ENCODE peak calls at places on chromosomes 5 and 9, in four cellular contexts. Q, R, T and Y are unnamed samples.

GRCh38 chr5:146378981-146379380 is 40.3 kb downstream of the POU4F3 start:
- DNase-seq in T (no peak), R (no peak), Q (no peak), Y (no peak)

GRCh38 chr9:19675492-19675891 is 113.3 kb downstream of the SLC24A2 start:
- DNase-seq in R (no peak), T (no peak), Q (no peak), Y (no peak)

GRCh38 chr5:127885176-127885575 is 182.0 kb downstream of the CCDC192 start:
- DNase-seq in R (no peak), Q (no peak), T (no peak), Y (no peak)

GRCh38 chr9:27499481-27499880 is 24.6 kb upstream of the IFNK start:
- DNase-seq in T (no peak), Q (no peak), R (no peak), Y (no peak)

GRCh38 chr5:8784692-8785091 is 761.2 kb downstream of the SEMA5A start:
- DNase-seq in Q (no peak), R (no peak), T (no peak), Y (no peak)

GRCh38 chr5:115778417-115778816 is 38.0 kb downstream of the CDO1 start:
- DNase-seq in Q (no peak), R (no peak), T (no peak), Y (no peak)

GRCh38 chr9:91075279-91075678 is 273.7 kb downstream of the SYK start:
- DNase-seq in R (no peak), Q (no peak), T (no peak), Y (no peak)

GRCh38 chr9:26163931-26164330 is 485.7 kb upstream of the TUSC1 start:
- DNase-seq in Q (no peak), R (no peak), T (no peak), Y (peak)

GRCh38 chr5:139637438-139638089 is 10.6 kb upstream of the CXXC5 start:
- DNase-seq in R (no peak), T (peak), Q (no peak), Y (no peak)

GRCh38 chr5:6754766-6755165 is 41.5 kb downstream of the TENT4A start:
- DNase-seq in Q (no peak), R (no peak), T (no peak), Y (no peak)

GRCh38 chr9:104087894-104088293 is 6.2 kb upstream of the SMC2 start:
- DNase-seq in Q (no peak), T (no peak), R (no peak), Y (no peak)
- TF ChIP-seq CTCF in Q (no peak), T (no peak), R (no peak), Y (no peak)

GRCh38 chr9:125460883-125461475 is 199.4 kb downstream of the GAPVD1 start:
- DNase-seq in R (peak), T (no peak), Q (no peak), Y (peak)
- H3K4me3 ChIP-seq in R (no peak), T (no peak), Q (no peak), Y (no peak)

GRCh38 chr9:71003346-71003745 is 118.1 kb downstream of the TRPM3 start:
- DNase-seq in R (no peak), T (no peak), Q (no peak), Y (no peak)
- TF ChIP-seq CTCF in R (no peak), T (no peak), Q (no peak), Y (no peak)

GRCh38 chr5:177130211-177131018 is 3.2 kb upstream of the NSD1 start:
- DNase-seq in Q (no peak), T (no peak), R (no peak), Y (no peak)

GRCh38 chr5:177131352-177131710 is 2.2 kb upstream of the NSD1 start:
- DNase-seq in Q (no peak), R (no peak), T (no peak), Y (no peak)

GRCh38 chr5:177132504-177133118 is 962 bp upstream of the NSD1 start:
- DNase-seq in R (no peak), T (peak), Q (no peak), Y (no peak)

GRCh38 chr5:177131711-177132503 is 1.7 kb upstream of the NSD1 start:
- DNase-seq in T (peak), Q (no peak), R (no peak), Y (no peak)

GRCh38 chr5:177131019-177131320 is 2.6 kb upstream of the NSD1 start:
- DNase-seq in R (no peak), Q (no peak), T (no peak), Y (no peak)
- H3K4me3 ChIP-seq in R (no peak), Q (no peak), T (no peak), Y (no peak)